ENCODE peak calls at places on chromosome 6, in eight cellular contexts. D, W, X, U, Z, Y, P and I are unnamed samples.
A peak's percentile ranks its signal among the peaks of the same experiment; 100 is the strongest.

GRCh38 chr6:89786970-89787369 is 32.6 kb downstream of the MDN1 start:
- DNase-seq in D (no peak), W (no peak), X (no peak), U (no peak), Z (no peak), Y (no peak), P (no peak), I (no peak)

GRCh38 chr6:21149460-21149859 is 444.1 kb upstream of the SOX4 start:
- DNase-seq in D (no peak), W (no peak), X (no peak), U (no peak), Z (no peak), Y (no peak), P (no peak), I (no peak)

GRCh38 chr6:816510-817084 is 123.7 kb upstream of the EXOC2 start:
- DNase-seq in D (no peak), W (no peak), X (no peak), U (no peak), Z (peak; percentile 40), Y (no peak), P (no peak), I (no peak)

GRCh38 chr6:112437053-112437452 is 89.9 kb downstream of the RFPL4B start:
- DNase-seq in D (no peak), W (no peak), X (no peak), U (no peak), Z (no peak), Y (no peak), P (no peak), I (no peak)

GRCh38 chr6:5234869-5235268 is 25.9 kb downstream of the LYRM4 start:
- DNase-seq in D (no peak), W (no peak), X (no peak), U (no peak), Z (no peak), Y (no peak), P (no peak), I (no peak)

GRCh38 chr6:100203391-100203790 is 209.4 kb upstream of the MCHR2 start:
- DNase-seq in D (no peak), W (no peak), X (no peak), U (no peak), Z (no peak), Y (no peak), P (no peak), I (no peak)

GRCh38 chr6:88605271-88605670 is 358.1 kb downstream of the RNGTT start:
- DNase-seq in D (no peak), W (no peak), X (no peak), U (no peak), Z (no peak), Y (no peak), P (no peak), I (no peak)

GRCh38 chr6:117530467-117531242 is 48.2 kb downstream of the DCBLD1 start:
- DNase-seq in D (no peak), W (no peak), X (no peak), U (no peak), Z (no peak), Y (no peak), P (no peak), I (no peak)

GRCh38 chr6:18207438-18207837 is 52.2 kb downstream of the KDM1B start:
- DNase-seq in D (no peak), W (no peak), X (no peak), U (peak; percentile 84), Z (no peak), Y (no peak), P (no peak), I (no peak)

GRCh38 chr6:157073596-157073995 is 249.7 kb downstream of the TMEM242 start:
- DNase-seq in D (no peak), W (no peak), X (no peak), U (no peak), Z (no peak), Y (no peak), P (no peak), I (no peak)

GRCh38 chr6:156021746-156022396 is 566.2 kb upstream of the NOX3 start:
- DNase-seq in D (no peak), W (no peak), X (no peak), U (no peak), Z (no peak), Y (no peak), P (no peak), I (no peak)

GRCh38 chr6:1103945-1104623 is 207.8 kb upstream of the FOXQ1 start:
- DNase-seq in D (no peak), W (no peak), X (no peak), U (no peak), Z (no peak), Y (no peak), P (no peak), I (no peak)

GRCh38 chr6:138987643-138988468 is at the start of gene REPS1:
- DNase-seq in D (peak; percentile 95), W (peak; percentile 91), X (peak; percentile 98), U (peak; percentile 96), Z (peak; percentile 93), Y (peak; percentile 94), P (peak; percentile 84), I (peak; percentile 93)

GRCh38 chr6:3748726-3749389 is 2.7 kb downstream of the PXDC1 start:
- DNase-seq in D (no peak), W (no peak), X (no peak), U (no peak), Z (no peak), Y (no peak), P (no peak), I (no peak)

GRCh38 chr6:3749390-3749978 is 2.0 kb downstream of the PXDC1 start:
- DNase-seq in D (peak; percentile 52), W (peak; percentile 84), X (no peak), U (no peak), Z (peak; percentile 67), Y (peak; percentile 90), P (peak; percentile 46), I (no peak)

GRCh38 chr6:3751019-3751729 is at the start of gene PXDC1:
- DNase-seq in D (peak; percentile 67), W (no peak), X (peak; percentile 86), U (no peak), Z (no peak), Y (no peak), P (peak; percentile 28), I (peak; percentile 39)

GRCh38 chr6:3750324-3751018 is 1.0 kb downstream of the PXDC1 start:
- DNase-seq in D (peak; percentile 88), W (peak; percentile 89), X (peak; percentile 92), U (peak; percentile 95), Z (peak; percentile 91), Y (peak; percentile 87), P (peak; percentile 70), I (peak; percentile 91)

DNA sequence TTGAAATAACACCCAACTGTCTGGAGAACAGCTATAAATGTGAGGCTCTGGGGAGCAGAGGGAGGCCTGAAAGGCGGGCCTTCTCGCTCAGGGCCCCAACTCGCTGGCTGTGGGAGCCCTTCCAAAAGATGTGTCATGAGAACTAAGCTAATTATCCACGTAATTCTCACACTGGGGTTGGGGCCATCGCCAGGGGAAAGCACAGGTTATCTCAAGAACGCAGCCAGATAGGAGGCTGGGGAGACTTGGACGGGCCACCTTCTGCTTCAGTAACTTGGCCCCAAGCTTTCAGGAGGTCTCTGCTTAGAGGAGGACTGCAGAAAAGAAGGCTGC is 1.6 kb downstream of the PXDC1 start:
- DNase-seq in D (peak; percentile 82), W (peak; percentile 63), X (no peak), U (peak; percentile 91), Z (no peak), Y (peak; percentile 71), P (peak; percentile 79), I (peak; percentile 73)
- H3K4me3 ChIP-seq in D (peak overlapping the region; percentile 87), W (peak overlapping the region; percentile 92), X (peak overlapping the region; percentile 69), U (peak overlapping the region; percentile 58), Z (peak overlapping the region; percentile 79), Y (peak overlapping the region; percentile 82), P (peak overlapping the region; percentile 85), I (peak overlapping the region; percentile 51)

GRCh38 chr6:35508027-35508426 is 4.7 kb downstream of the TULP1 start:
- DNase-seq in D (no peak), W (no peak), X (no peak), U (no peak), Z (no peak), Y (no peak), P (no peak), I (no peak)

GRCh38 chr6:35508542-35508941 is 4.2 kb downstream of the TULP1 start:
- DNase-seq in D (no peak), W (no peak), X (no peak), U (no peak), Z (no peak), Y (no peak), P (no peak), I (no peak)

GRCh38 chr6:35506536-35506935 is 6.2 kb downstream of the TULP1 start:
- DNase-seq in D (no peak), W (no peak), X (no peak), U (no peak), Z (no peak), Y (no peak), P (no peak), I (no peak)

GRCh38 chr6:35505985-35506384 is 6.7 kb downstream of the TULP1 start:
- DNase-seq in D (no peak), W (no peak), X (no peak), U (no peak), Z (no peak), Y (no peak), P (no peak), I (no peak)

GRCh38 chr6:35507221-35507620 is 5.5 kb downstream of the TULP1 start:
- DNase-seq in D (no peak), W (no peak), X (no peak), U (no peak), Z (no peak), Y (no peak), P (no peak), I (no peak)
- H3K27me3 ChIP-seq in D (no peaks in the 10 kb centered on the region), W (no peaks in the 10 kb centered on the region), X (peaks cover 79% of the 10 kb centered on the region), U (peaks cover 27% of the 10 kb centered on the region), Z (peaks cover 15% of the 10 kb centered on the region), Y (no peaks in the 10 kb centered on the region), P (peaks cover 48% of the 10 kb centered on the region), I (peaks cover 16% of the 10 kb centered on the region)

DNA sequence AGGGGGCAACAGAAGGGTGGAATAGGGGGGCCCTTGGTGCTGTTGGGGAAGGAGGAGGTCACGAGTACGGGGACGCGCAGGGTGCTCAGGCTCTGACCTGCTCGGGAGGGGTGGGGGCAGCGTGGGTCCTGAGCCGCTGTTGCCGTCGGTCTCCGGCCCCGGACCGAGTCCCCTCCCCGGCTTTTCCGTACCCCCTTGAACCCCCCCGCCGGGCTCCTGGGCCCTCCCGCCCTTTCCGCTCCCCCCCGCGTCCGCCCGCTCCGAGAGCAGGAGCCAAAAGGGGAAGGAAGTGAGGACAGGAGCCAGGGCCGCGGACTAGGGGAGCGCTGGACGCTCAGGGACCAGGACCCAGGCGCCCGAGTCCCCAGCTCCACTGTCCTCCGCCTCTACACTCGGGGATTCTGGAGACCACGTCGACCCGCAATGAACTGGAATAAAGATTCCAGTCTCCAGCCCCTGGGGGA is at the start of gene RGL2:
- DNase-seq in D (peak; percentile 88), W (peak; percentile 91), X (peak; percentile 98), U (peak; percentile 94), Z (peak; percentile 89), Y (peak; percentile 83), P (no peak), I (peak; percentile 89)
- TF ChIP-seq POLR2A in D (no peak), W (no peak), X (no peak), U (no peak), Z (peak; percentile 16), Y (no peak), P (no peak), I (no peak)

DNA sequence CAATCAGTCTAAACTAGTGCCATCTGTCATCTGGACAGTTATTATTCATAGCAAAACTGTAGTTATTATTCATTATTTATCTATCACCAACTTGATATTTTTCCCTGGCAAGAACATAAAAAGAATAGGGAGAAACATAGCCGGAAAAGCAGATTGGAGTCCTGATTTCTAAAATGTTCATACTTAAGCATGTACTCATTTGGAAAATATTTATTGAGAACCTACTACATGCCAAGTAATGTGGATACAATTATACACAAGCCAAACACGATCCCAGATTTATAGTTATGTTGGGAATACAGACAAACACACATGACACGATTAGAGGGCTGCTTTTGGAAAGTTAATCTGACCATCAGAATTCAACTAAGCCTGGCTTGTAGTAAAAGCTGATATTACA is 30.7 kb downstream of the ARHGAP18 start:
- DNase-seq in D (no peak), W (no peak), X (no peak), U (no peak), Z (no peak), Y (no peak), P (peak; percentile 49), I (no peak)
- H3K4me3 ChIP-seq in D (no peak overlapping the region), W (no peak overlapping the region), X (no peak overlapping the region), U (no peak overlapping the region), Z (no peak overlapping the region), Y (no peak overlapping the region), P (no peak overlapping the region), I (no peak overlapping the region)